ENCODE peak calls at places on chromosome 4, in nine cellular contexts. A, C, M, V, W, D, U, J and L are unnamed samples.

GRCh38 chr4:98939892-98940298 is 11.0 kb upstream of the EIF4E start:
- DNase-seq in A (peak), C (no peak), M (no peak), V (peak), W (peak), D (peak), U (no peak), J (peak), L (peak)

GRCh38 chr4:175422331-175422730 is 389.7 kb downstream of the GPM6A start:
- DNase-seq in A (no peak), C (no peak), M (no peak), V (no peak), W (no peak), D (no peak), U (no peak), J (no peak), L (no peak)

GRCh38 chr4:13484749-13485345 is 707 bp upstream of the RAB28 start:
- DNase-seq in A (no peak), C (no peak), M (no peak), V (peak), W (peak), D (no peak), U (no peak), J (peak), L (no peak)

GRCh38 chr4:140222175-140222574 is 68.2 kb upstream of the MAML3 start:
- DNase-seq in A (no peak), C (no peak), M (no peak), V (peak), W (peak), D (no peak), U (no peak), J (no peak), L (peak)

GRCh38 chr4:2044542-2045517 is 14.3 kb upstream of the NAT8L start:
- DNase-seq in A (no peak), C (no peak), M (no peak), V (no peak), W (no peak), D (no peak), U (no peak), J (no peak), L (no peak)

GRCh38 chr4:90958256-90958895 is 831.2 kb downstream of the CCSER1 start:
- DNase-seq in A (no peak), C (no peak), M (no peak), V (peak), W (peak), D (peak), U (no peak), J (peak), L (peak)

GRCh38 chr4:1870328-1870577 is 940 bp upstream of the NSD2 start:
- DNase-seq in A (peak), C (peak), M (peak), V (peak), W (peak), D (peak), U (peak), J (peak), L (peak)

GRCh38 chr4:3437998-3438846 is 3.5 kb upstream of the HGFAC start:
- DNase-seq in A (no peak), C (no peak), M (no peak), V (no peak), W (no peak), D (no peak), U (no peak), J (no peak), L (no peak)

GRCh38 chr4:141375855-141376254 is 155.2 kb downstream of the ZNF330 start:
- DNase-seq in A (peak), C (no peak), M (no peak), V (peak), W (peak), D (peak), U (no peak), J (peak), L (peak)
- TF ChIP-seq CTCF in A (peak), C (peak), M (no peak), V (peak), W (peak), D (peak), U (peak), J (peak), L (peak)

DNA sequence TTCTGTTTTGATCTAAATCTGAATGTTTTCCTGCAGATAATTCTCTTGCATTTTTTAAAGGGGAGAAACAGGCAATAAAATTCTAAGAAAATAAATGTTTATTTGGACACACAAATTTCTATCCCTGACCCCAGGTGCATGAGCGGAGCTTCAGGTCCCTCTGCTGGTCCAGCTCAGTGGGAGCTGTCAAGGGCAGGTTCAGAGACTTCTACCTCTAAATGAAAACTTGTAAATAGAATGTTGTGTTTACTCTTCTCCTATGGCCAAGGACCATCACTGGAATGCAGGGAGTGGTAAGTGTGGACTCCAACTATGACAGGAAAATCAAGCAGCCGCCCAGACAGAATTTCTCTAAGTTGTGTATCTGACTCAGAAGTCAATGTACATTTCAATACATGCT is 148.6 kb upstream of the TTC29 start:
- DNase-seq in A (no peak), C (no peak), M (no peak), V (no peak), W (peak), D (peak), U (no peak), J (no peak), L (peak)
- TF ChIP-seq CTCF in A (no peak), C (no peak), M (no peak), V (peak), W (peak), D (no peak), U (no peak), J (peak), L (no peak)

GRCh38 chr4:186669735-186670134 is 53.9 kb downstream of the FAT1 start:
- DNase-seq in A (no peak), C (no peak), M (no peak), V (no peak), W (no peak), D (no peak), U (no peak), J (no peak), L (no peak)

GRCh38 chr4:186666252-186666651 is 57.4 kb downstream of the FAT1 start:
- DNase-seq in A (no peak), C (no peak), M (no peak), V (peak), W (no peak), D (no peak), U (no peak), J (no peak), L (peak)

GRCh38 chr4:186666750-186667149 is 56.9 kb downstream of the FAT1 start:
- DNase-seq in A (no peak), C (no peak), M (no peak), V (peak), W (peak), D (no peak), U (no peak), J (no peak), L (peak)

GRCh38 chr4:186669159-186669720 is 54.4 kb downstream of the FAT1 start:
- DNase-seq in A (peak), C (no peak), M (no peak), V (peak), W (peak), D (no peak), U (no peak), J (no peak), L (peak)
- TF ChIP-seq CTCF in A (peak), C (peak), M (peak), V (peak), W (peak), D (peak), U (peak), J (peak), L (peak)

DNA sequence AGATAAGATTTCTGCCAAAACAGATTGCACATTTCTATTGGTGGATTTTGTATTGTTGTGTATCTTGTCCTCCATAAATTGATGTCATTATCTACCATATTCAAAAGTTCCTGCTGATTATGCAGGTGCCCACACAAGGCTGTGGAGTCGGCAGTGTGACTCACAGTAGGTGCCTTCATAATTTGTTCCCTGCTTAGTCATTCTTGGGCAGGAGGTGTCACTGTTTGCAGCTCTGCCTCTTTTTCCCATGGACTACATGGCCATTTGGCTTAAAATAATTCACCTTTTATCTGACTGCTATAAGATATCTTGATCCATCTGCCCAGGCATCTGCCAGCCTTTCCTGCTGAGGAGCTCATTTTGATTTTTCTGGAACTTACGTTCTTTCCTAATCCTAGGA is 33.6 kb upstream of the ENPEP start:
- DNase-seq in A (no peak), C (no peak), M (no peak), V (no peak), W (peak), D (no peak), U (no peak), J (no peak), L (peak)
- TF ChIP-seq CTCF in A (no peak), C (no peak), M (no peak), V (no peak), W (no peak), D (no peak), U (no peak), J (no peak), L (no peak)

GRCh38 chr4:147769386-147769785 is 37.5 kb downstream of the ARHGAP10 start:
- DNase-seq in A (no peak), C (no peak), M (no peak), V (no peak), W (peak), D (no peak), U (no peak), J (no peak), L (peak)

GRCh38 chr4:147765121-147765521 is 33.2 kb downstream of the ARHGAP10 start:
- DNase-seq in A (no peak), C (no peak), M (no peak), V (no peak), W (peak), D (no peak), U (no peak), J (peak), L (no peak)

GRCh38 chr4:147772056-147772455 is 40.2 kb downstream of the ARHGAP10 start:
- DNase-seq in A (no peak), C (peak), M (no peak), V (no peak), W (no peak), D (no peak), U (no peak), J (no peak), L (no peak)

GRCh38 chr4:147770831-147771230 is 38.9 kb downstream of the ARHGAP10 start:
- DNase-seq in A (no peak), C (no peak), M (no peak), V (no peak), W (no peak), D (no peak), U (no peak), J (no peak), L (no peak)

GRCh38 chr4:147768113-147768512 is 36.2 kb downstream of the ARHGAP10 start:
- DNase-seq in A (no peak), C (no peak), M (no peak), V (peak), W (peak), D (no peak), U (no peak), J (peak), L (peak)
- TF ChIP-seq CTCF in A (no peak), C (no peak), M (no peak), V (no peak), W (no peak), D (no peak), U (no peak), J (no peak), L (no peak)

GRCh38 chr4:137981277-137981676 is 260.9 kb downstream of the SLC7A11 start:
- DNase-seq in A (no peak), C (no peak), M (no peak), V (peak), W (peak), D (no peak), U (no peak), J (no peak), L (peak)
- TF ChIP-seq CTCF in A (peak), C (no peak), M (no peak), V (peak), W (no peak), D (no peak), U (no peak), J (no peak), L (peak)

GRCh38 chr4:53562409-53562808 is 28.9 kb downstream of the LNX1 start:
- DNase-seq in A (no peak), C (no peak), M (no peak), V (no peak), W (no peak), D (no peak), U (no peak), J (no peak), L (no peak)

GRCh38 chr4:53558981-53559620 is 32.2 kb downstream of the LNX1 start:
- DNase-seq in A (no peak), C (no peak), M (no peak), V (peak), W (peak), D (no peak), U (no peak), J (no peak), L (peak)

GRCh38 chr4:53555111-53555510 is 36.2 kb downstream of the LNX1 start:
- DNase-seq in A (no peak), C (no peak), M (no peak), V (no peak), W (no peak), D (no peak), U (no peak), J (no peak), L (no peak)

GRCh38 chr4:53557601-53558000 is 33.7 kb downstream of the LNX1 start:
- DNase-seq in A (no peak), C (no peak), M (no peak), V (no peak), W (no peak), D (no peak), U (no peak), J (no peak), L (no peak)

DNA sequence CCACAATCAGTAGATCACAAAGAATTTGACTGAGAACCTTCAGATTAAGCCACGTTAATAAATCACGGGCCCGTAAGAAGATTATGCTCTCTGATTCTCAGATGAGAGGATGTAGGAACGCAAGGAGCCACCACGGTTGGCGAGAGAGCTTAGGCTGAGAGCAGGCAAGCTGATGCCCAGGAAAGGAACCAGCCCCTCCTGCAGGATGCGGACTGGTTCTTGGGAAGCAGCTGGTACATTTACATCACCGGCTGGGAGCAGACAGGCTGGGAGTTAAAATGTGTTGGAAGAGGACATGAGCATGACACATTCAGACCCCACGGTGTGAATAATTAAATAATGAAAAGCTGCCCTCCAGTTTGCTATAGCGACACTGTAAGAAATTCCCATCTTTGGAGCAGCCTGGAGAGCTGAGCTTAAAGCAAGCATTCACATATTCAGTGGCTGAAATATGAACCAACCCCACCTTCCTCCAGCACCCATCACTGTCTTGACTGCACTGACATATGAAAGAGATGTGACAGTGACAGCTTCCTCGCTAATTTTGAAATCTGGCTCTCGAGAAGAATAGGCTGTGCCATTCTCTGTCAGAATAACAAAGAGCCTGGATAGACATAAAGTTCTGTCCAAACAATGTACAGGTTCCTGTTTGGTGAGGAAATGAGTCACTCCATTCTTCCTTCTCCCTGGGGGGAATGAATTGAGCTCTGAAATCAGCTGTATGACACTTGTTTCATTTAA is 33.1 kb downstream of the LNX1 start:
- DNase-seq in A (no peak), C (no peak), M (no peak), V (peak), W (peak), D (no peak), U (no peak), J (peak), L (peak)
- TF ChIP-seq CTCF in A (peak), C (no peak), M (no peak), V (no peak), W (no peak), D (no peak), U (no peak), J (no peak), L (no peak)

DNA sequence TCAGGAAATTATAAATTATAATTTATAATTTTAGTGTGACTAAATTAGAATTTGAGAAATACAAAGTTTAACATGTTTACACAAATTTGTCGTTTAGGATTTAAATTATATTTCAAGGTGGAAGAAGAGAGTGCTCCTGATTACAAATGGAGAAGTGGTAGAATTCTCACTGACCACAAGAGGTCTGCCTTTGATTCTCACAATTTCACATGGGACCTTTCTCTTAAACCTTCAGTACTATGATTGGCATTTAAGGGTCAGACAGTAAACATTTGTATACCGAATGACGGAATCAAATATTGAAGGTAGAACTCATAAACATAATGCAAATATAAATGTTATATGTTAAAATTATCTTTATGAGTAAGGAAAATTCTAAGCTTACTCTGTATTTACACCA is 171.7 kb downstream of the SLIT2 start:
- DNase-seq in A (no peak), C (no peak), M (no peak), V (no peak), W (no peak), D (no peak), U (no peak), J (no peak), L (no peak)
- TF ChIP-seq CTCF in A (peak), C (no peak), M (no peak), V (no peak), W (no peak), D (no peak), U (no peak), J (no peak), L (no peak)

DNA sequence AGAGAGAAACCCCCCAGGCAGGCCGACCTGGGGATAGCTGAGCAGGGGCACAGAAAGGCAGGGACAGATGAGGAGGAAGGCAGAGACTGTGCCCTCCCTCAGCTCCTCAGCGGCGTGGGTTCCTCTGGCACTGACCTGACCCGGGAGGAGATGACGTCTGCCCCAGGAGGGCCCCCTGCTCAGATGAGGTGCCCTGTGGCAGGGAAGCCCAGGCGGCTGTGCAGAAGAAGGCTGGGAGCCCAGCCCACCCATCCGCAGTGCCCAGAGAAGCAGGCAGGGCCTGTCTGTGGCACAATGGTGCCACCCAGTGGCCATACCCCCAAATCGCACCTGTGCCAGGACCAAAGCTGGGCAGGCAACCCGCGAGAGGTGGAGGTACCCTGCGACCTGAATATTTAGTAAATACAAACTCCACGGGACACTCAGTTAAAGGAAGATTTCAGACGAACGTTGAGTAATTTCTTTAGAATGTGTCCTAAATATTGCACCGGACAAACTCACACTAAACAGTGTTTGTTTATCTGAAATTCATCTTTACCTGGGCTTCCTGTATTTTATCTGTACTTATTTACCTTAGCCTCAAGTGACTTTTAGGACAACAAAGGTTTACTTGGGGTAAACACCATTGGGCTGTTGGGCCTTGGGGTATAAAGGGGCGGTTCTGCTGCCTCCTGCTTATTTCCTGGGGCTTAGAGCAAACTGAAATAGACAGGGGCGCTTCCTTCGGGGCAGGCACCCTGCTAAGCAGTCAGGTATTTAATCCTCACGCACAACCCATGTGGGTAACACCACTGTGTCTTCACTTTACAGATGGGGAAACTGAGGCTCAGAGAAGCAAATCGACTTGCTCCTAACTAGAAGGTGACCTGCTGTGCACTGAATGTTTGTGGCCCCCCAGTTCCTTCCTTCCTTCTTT is 46.5 kb upstream of the HMX1 start:
- DNase-seq in A (peak), C (peak), M (peak), V (peak), W (peak), D (peak), U (no peak), J (no peak), L (peak)
- TF ChIP-seq CTCF in A (peak), C (peak), M (peak), V (peak), W (peak), D (peak), U (peak), J (peak), L (peak)